ENCODE peak calls at places on chromosomes 5 and 9, in ten cellular contexts. G, S, J, Q, O, P, B, Y, V and Z are unnamed samples.
A peak's percentile ranks its signal among the peaks of the same experiment; 100 is the strongest.

GRCh38 chr9:137067860-137068538 is 2.4 kb downstream of the SAPCD2 start:
- DNase-seq in G (peak; percentile 76), S (peak; percentile 79), J (peak; percentile 79), Q (peak; percentile 74), O (peak; percentile 87), P (peak; percentile 82), B (peak; percentile 92), Y (peak; percentile 88), V (peak; percentile 77), Z (peak; percentile 95)

GRCh38 chr5:143045062-143045461 is 274.9 kb downstream of the ARHGAP26 start:
- DNase-seq in G (no peak), S (no peak), J (no peak), Q (no peak), O (no peak), P (no peak), B (no peak), Y (no peak), V (no peak), Z (no peak)

GRCh38 chr9:124218438-124219289 is 39.1 kb upstream of the NEK6 start:
- DNase-seq in G (peak; percentile 28), S (peak; percentile 11), J (peak; percentile 69), Q (peak; percentile 68), O (no peak), P (no peak), B (no peak), Y (peak; percentile 17), V (no peak), Z (peak; percentile 89)

GRCh38 chr9:120730661-120731514 is 16.6 kb upstream of the MEGF9 start:
- DNase-seq in G (peak; percentile 73), S (peak; percentile 96), J (peak; percentile 84), Q (peak; percentile 92), O (no peak), P (no peak), B (no peak), Y (no peak), V (peak; percentile 50), Z (no peak)

GRCh38 chr9:6805532-6805931 is 47.8 kb downstream of the KDM4C start:
- DNase-seq in G (peak; percentile 63), S (peak; percentile 80), J (peak; percentile 28), Q (peak; percentile 35), O (no peak), P (no peak), B (no peak), Y (no peak), V (peak; percentile 29), Z (no peak)

GRCh38 chr5:103014983-103015382 is 105.0 kb downstream of the GIN1 start:
- DNase-seq in G (peak; percentile 75), S (no peak), J (no peak), Q (no peak), O (no peak), P (no peak), B (no peak), Y (no peak), V (no peak), Z (no peak)

GRCh38 chr5:115530426-115530825 is 14.1 kb downstream of the FEM1C start:
- DNase-seq in G (no peak), S (no peak), J (no peak), Q (no peak), O (no peak), P (no peak), B (no peak), Y (no peak), V (no peak), Z (no peak)

GRCh38 chr5:174734571-174735497 is 10.5 kb downstream of the MSX2 start:
- DNase-seq in G (no peak), S (no peak), J (no peak), Q (no peak), O (no peak), P (no peak), B (no peak), Y (no peak), V (no peak), Z (no peak)

GRCh38 chr9:2248768-2249167 is 233.6 kb downstream of the SMARCA2 start:
- DNase-seq in G (no peak), S (no peak), J (no peak), Q (no peak), O (no peak), P (no peak), B (no peak), Y (no peak), V (no peak), Z (no peak)

GRCh38 chr9:75265525-75265972 is 177.2 kb downstream of the OSTF1 start:
- DNase-seq in G (peak; percentile 57), S (peak; percentile 63), J (no peak), Q (peak; percentile 52), O (peak; percentile 49), P (peak; percentile 69), B (peak; percentile 41), Y (peak; percentile 67), V (no peak), Z (no peak)

GRCh38 chr9:34684145-34684544 is 6.9 kb downstream of the CCL19 start:
- DNase-seq in G (no peak), S (no peak), J (no peak), Q (no peak), O (no peak), P (no peak), B (no peak), Y (no peak), V (no peak), Z (no peak)

GRCh38 chr5:154916874-154917273 is 21.1 kb downstream of the GEMIN5 start:
- DNase-seq in G (no peak), S (no peak), J (peak; percentile 51), Q (no peak), O (no peak), P (no peak), B (no peak), Y (no peak), V (no peak), Z (no peak)

GRCh38 chr9:71680189-71680983 is 87.9 kb downstream of the CEMIP2 start:
- DNase-seq in G (peak; percentile 68), S (no peak), J (no peak), Q (peak; percentile 57), O (no peak), P (no peak), B (no peak), Y (no peak), V (no peak), Z (no peak)

GRCh38 chr9:21070887-21071286 is 6.9 kb downstream of the IFNB1 start:
- DNase-seq in G (no peak), S (no peak), J (no peak), Q (no peak), O (no peak), P (no peak), B (no peak), Y (no peak), V (no peak), Z (no peak)
- TF ChIP-seq CTCF in G (no peak), S (no peak), J (no peak), Q (no peak), O (no peak), P (no peak), B (no peak), Y (no peak), V (no peak), Z (no peak)

GRCh38 chr5:158777647-158778368 is 321.9 kb downstream of the EBF1 start:
- DNase-seq in G (peak; percentile 64), S (no peak), J (no peak), Q (no peak), O (no peak), P (no peak), B (no peak), Y (no peak), V (no peak), Z (no peak)
- H3K4me1 ChIP-seq in G (peaks cover 3% of the 10 kb centered on the region), S (peaks cover 30% of the 10 kb centered on the region), J (no peaks in the 10 kb centered on the region), Q (no peaks in the 10 kb centered on the region), O (no peaks in the 10 kb centered on the region), P (no peaks in the 10 kb centered on the region), B (no peaks in the 10 kb centered on the region), Y (no peaks in the 10 kb centered on the region), V (peaks cover 55% of the 10 kb centered on the region), Z (peaks cover 38% of the 10 kb centered on the region)

GRCh38 chr5:149235841-149236240 is 35.8 kb upstream of the AFAP1L1 start:
- DNase-seq in G (no peak), S (no peak), J (no peak), Q (no peak), O (no peak), P (no peak), B (no peak), Y (no peak), V (peak; percentile 53), Z (no peak)

GRCh38 chr5:149238540-149238939 is 33.1 kb upstream of the AFAP1L1 start:
- DNase-seq in G (no peak), S (no peak), J (no peak), Q (no peak), O (no peak), P (no peak), B (no peak), Y (no peak), V (no peak), Z (no peak)

GRCh38 chr5:149240354-149240998 is 31.2 kb upstream of the AFAP1L1 start:
- DNase-seq in G (no peak), S (peak; percentile 30), J (peak; percentile 46), Q (no peak), O (no peak), P (no peak), B (no peak), Y (no peak), V (no peak), Z (peak; percentile 90)

GRCh38 chr5:149239917-149240316 is 31.7 kb upstream of the AFAP1L1 start:
- DNase-seq in G (no peak), S (no peak), J (no peak), Q (no peak), O (no peak), P (no peak), B (no peak), Y (no peak), V (no peak), Z (peak; percentile 78)

GRCh38 chr5:149237662-149238061 is 34.0 kb upstream of the AFAP1L1 start:
- DNase-seq in G (peak; percentile 33), S (no peak), J (no peak), Q (no peak), O (no peak), P (no peak), B (no peak), Y (no peak), V (no peak), Z (no peak)
- TF ChIP-seq CTCF in G (peak; percentile 38), S (no peak), J (no peak), Q (peak; percentile 31), O (no peak), P (no peak), B (peak; percentile 64), Y (peak; percentile 16), V (peak; percentile 18), Z (no peak)

GRCh38 chr5:139743001-139743771 is 52.4 kb upstream of the PSD2 start:
- DNase-seq in G (no peak), S (peak; percentile 34), J (no peak), Q (no peak), O (no peak), P (no peak), B (no peak), Y (no peak), V (no peak), Z (no peak)
- H3K4me1 ChIP-seq in G (peaks cover 26% of the 10 kb centered on the region), S (peaks cover 45% of the 10 kb centered on the region), J (no peaks in the 10 kb centered on the region), Q (peaks cover 18% of the 10 kb centered on the region), O (peaks cover 36% of the 10 kb centered on the region), P (peaks cover 30% of the 10 kb centered on the region), B (peaks cover 5% of the 10 kb centered on the region), Y (peaks cover 54% of the 10 kb centered on the region), V (peaks cover 32% of the 10 kb centered on the region), Z (peaks cover 32% of the 10 kb centered on the region)

DNA sequence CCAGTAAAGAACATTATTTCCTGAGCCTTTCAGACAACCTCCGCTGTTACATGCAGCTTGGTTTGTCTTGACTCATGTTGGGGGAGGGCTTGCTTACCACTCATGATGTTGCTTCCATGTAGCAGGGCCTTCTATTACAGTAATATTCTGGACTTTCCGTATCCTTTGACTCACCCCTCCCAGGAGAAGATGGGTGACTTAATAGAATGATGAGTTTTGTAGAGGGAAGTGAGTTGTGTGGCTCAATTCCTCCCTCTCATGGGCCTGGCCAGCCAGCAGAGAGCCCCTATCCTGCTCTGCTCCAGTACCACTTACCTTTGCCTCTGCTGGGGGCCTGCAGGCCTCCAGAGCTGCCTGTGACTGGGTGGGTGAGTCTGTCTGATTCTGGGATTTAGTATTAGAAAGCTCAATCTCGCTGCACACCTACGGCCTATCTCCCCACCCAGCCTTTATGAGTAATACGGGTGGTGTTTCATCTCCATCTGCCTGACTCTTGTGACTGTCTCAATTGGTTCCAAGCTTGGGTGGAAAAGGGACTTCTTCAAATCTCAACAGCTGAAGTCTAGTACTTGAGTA is 52.6 kb upstream of the KLF9 start:
- DNase-seq in G (peak; percentile 62), S (no peak), J (no peak), Q (peak; percentile 38), O (no peak), P (no peak), B (no peak), Y (no peak), V (no peak), Z (no peak)
- TF ChIP-seq CTCF in G (no peak), S (no peak), J (no peak), Q (no peak), O (no peak), P (peak; percentile 9), B (no peak), Y (no peak), V (no peak), Z (no peak)